ENCODE peak calls at places on chromosomes 16 and 17, in seven cellular contexts. H is AG09319; E is transverse colon; V is A549; R is stimulated activated CD4-positive, alpha-beta T cell treated with anti-CD3 and anti-CD28 coated beads, TNF-alpha, amount 100 ng/mL, for 24 hours; U is CD8-positive, alpha-beta memory T cell; X is left ventricle myocardium inferior. Z is an unnamed sample.
A peak's percentile ranks its signal among the peaks of the same experiment; 100 is the strongest.

GRCh38 chr16:46929378-46930332 is 43.8 kb downstream of the DNAJA2 start:
- DNase-seq in H (no peak), V (peak; percentile 81), E (peak; percentile 73), R (peak; percentile 47), U (peak; percentile 42), X (peak; percentile 56), Z (peak; percentile 85)

GRCh38 chr17:64739316-64740058 is 77.4 kb upstream of the SMURF2 start:
- DNase-seq in R (no peak), U (no peak), V (no peak), E (no peak), H (no peak), X (no peak), Z (peak; percentile 80)

GRCh38 chr17:38864636-38865398 is 5.0 kb upstream of the LASP1 start:
- DNase-seq in X (no peak), H (no peak), E (no peak), U (no peak), R (no peak), V (no peak), Z (peak; percentile 79)

GRCh38 chr16:85986931-85987749 is 88.2 kb downstream of the IRF8 start:
- DNase-seq in H (no peak), V (no peak), E (peak; percentile 50), U (peak; percentile 17), X (no peak), R (no peak), Z (peak; percentile 62)

GRCh38 chr17:9769036-9769695 is 22.2 kb downstream of the DHRS7C start:
- DNase-seq in U (no peak), E (no peak), H (no peak), X (no peak), R (no peak), V (no peak), Z (peak; percentile 40)

GRCh38 chr17:2410951-2411350 is 10.1 kb upstream of the MNT start:
- DNase-seq in R (no peak), V (no peak), H (no peak), U (no peak), E (no peak), X (no peak), Z (no peak)

GRCh38 chr17:59372138-59372751 is 40.8 kb downstream of the YPEL2 start:
- DNase-seq in E (peak; percentile 68), R (no peak), H (peak; percentile 67), X (no peak), V (no peak), U (no peak), Z (no peak)

GRCh38 chr17:40025991-40026815 is 11.0 kb downstream of the CSF3 start:
- DNase-seq in E (no peak), U (peak; percentile 12), X (no peak), V (no peak), R (no peak), H (no peak), Z (no peak)

GRCh38 chr16:27690604-27691003 is 140.7 kb downstream of the KATNIP start:
- DNase-seq in U (no peak), E (peak; percentile 35), R (no peak), V (no peak), H (no peak), X (no peak), Z (no peak)

GRCh38 chr16:17304814-17305169 is 166.0 kb downstream of the XYLT1 start:
- DNase-seq in R (no peak), H (no peak), X (no peak), V (no peak), E (peak; percentile 41), U (no peak), Z (no peak)

Z was measured in islet precursor cell.